ENCODE peak calls at places on chromosomes 13 and 19, in seven cellular contexts. One of them, this sample, is unnamed.

GRCh38 chr13:40549500-40550094 is 116.8 kb downstream of the FOXO1 start:
- DNase-seq in heart right ventricle: no peak
- DNase-seq in activated naive CD4-positive, alpha-beta T cell: no peak
- DNase-seq in NCI-H1436: no peak
- DNase-seq in KG1: no peak
- DNase-seq in stimulated activated naive CD8-positive, alpha-beta T cell treated with anti-CD3 and anti-CD28 coated beads, Interleukin-15, amount 100 ng/mL, for 72 hours: no peak
- DNase-seq in stimulated activated CD8-positive, alpha-beta memory T cell treated with anti-CD3 and anti-CD28 coated beads, Interleukin-4, amount 100 ng/mL, for 1 hour: no peak
- DNase-seq in this sample: no peak

GRCh38 chr13:106683179-106683578 is 115.2 kb upstream of the ARGLU1 start:
- DNase-seq in stimulated activated CD8-positive, alpha-beta memory T cell treated with anti-CD3 and anti-CD28 coated beads, Interleukin-4, amount 100 ng/mL, for 1 hour: no peak
- DNase-seq in KG1: no peak
- DNase-seq in stimulated activated naive CD8-positive, alpha-beta T cell treated with anti-CD3 and anti-CD28 coated beads, Interleukin-15, amount 100 ng/mL, for 72 hours: no peak
- DNase-seq in NCI-H1436: no peak
- DNase-seq in heart right ventricle: no peak
- DNase-seq in activated naive CD4-positive, alpha-beta T cell: no peak
- DNase-seq in this sample: no peak

GRCh38 chr19:48613852-48614435 is 932 bp downstream of the FAM83E start:
- DNase-seq in stimulated activated naive CD8-positive, alpha-beta T cell treated with anti-CD3 and anti-CD28 coated beads, Interleukin-15, amount 100 ng/mL, for 72 hours: no peak
- DNase-seq in KG1: no peak
- DNase-seq in NCI-H1436: no peak
- DNase-seq in heart right ventricle: no peak
- DNase-seq in stimulated activated CD8-positive, alpha-beta memory T cell treated with anti-CD3 and anti-CD28 coated beads, Interleukin-4, amount 100 ng/mL, for 1 hour: no peak
- DNase-seq in activated naive CD4-positive, alpha-beta T cell: no peak
- DNase-seq in this sample: no peak

GRCh38 chr13:50910483-50910805 is 853 bp downstream of the RNASEH2B start:
- DNase-seq in heart right ventricle: no peak
- DNase-seq in stimulated activated naive CD8-positive, alpha-beta T cell treated with anti-CD3 and anti-CD28 coated beads, Interleukin-15, amount 100 ng/mL, for 72 hours: no peak
- DNase-seq in stimulated activated CD8-positive, alpha-beta memory T cell treated with anti-CD3 and anti-CD28 coated beads, Interleukin-4, amount 100 ng/mL, for 1 hour: no peak
- DNase-seq in KG1: no peak
- DNase-seq in activated naive CD4-positive, alpha-beta T cell: no peak
- DNase-seq in NCI-H1436: no peak
- DNase-seq in this sample: peak

GRCh38 chr13:52428295-52428694 is 22.1 kb downstream of the VPS36 start:
- DNase-seq in KG1: no peak
- DNase-seq in stimulated activated CD8-positive, alpha-beta memory T cell treated with anti-CD3 and anti-CD28 coated beads, Interleukin-4, amount 100 ng/mL, for 1 hour: no peak
- DNase-seq in NCI-H1436: no peak
- DNase-seq in activated naive CD4-positive, alpha-beta T cell: no peak
- DNase-seq in heart right ventricle: no peak
- DNase-seq in stimulated activated naive CD8-positive, alpha-beta T cell treated with anti-CD3 and anti-CD28 coated beads, Interleukin-15, amount 100 ng/mL, for 72 hours: no peak
- DNase-seq in this sample: peak

GRCh38 chr19:5037936-5038335 is 69.0 kb downstream of the KDM4B start:
- DNase-seq in stimulated activated naive CD8-positive, alpha-beta T cell treated with anti-CD3 and anti-CD28 coated beads, Interleukin-15, amount 100 ng/mL, for 72 hours: no peak
- DNase-seq in stimulated activated CD8-positive, alpha-beta memory T cell treated with anti-CD3 and anti-CD28 coated beads, Interleukin-4, amount 100 ng/mL, for 1 hour: no peak
- DNase-seq in activated naive CD4-positive, alpha-beta T cell: no peak
- DNase-seq in KG1: no peak
- DNase-seq in NCI-H1436: peak
- DNase-seq in heart right ventricle: no peak
- DNase-seq in this sample: no peak

GRCh38 chr19:1923319-1923718 is 17.7 kb upstream of the CSNK1G2 start:
- DNase-seq in activated naive CD4-positive, alpha-beta T cell: no peak
- DNase-seq in heart right ventricle: no peak
- DNase-seq in stimulated activated naive CD8-positive, alpha-beta T cell treated with anti-CD3 and anti-CD28 coated beads, Interleukin-15, amount 100 ng/mL, for 72 hours: no peak
- DNase-seq in NCI-H1436: no peak
- DNase-seq in stimulated activated CD8-positive, alpha-beta memory T cell treated with anti-CD3 and anti-CD28 coated beads, Interleukin-4, amount 100 ng/mL, for 1 hour: no peak
- DNase-seq in KG1: no peak
- DNase-seq in this sample: no peak

GRCh38 chr19:50922316-50922853 is 11.2 kb upstream of the KLK4 start:
- DNase-seq in heart right ventricle: peak
- DNase-seq in KG1: peak
- DNase-seq in stimulated activated naive CD8-positive, alpha-beta T cell treated with anti-CD3 and anti-CD28 coated beads, Interleukin-15, amount 100 ng/mL, for 72 hours: peak
- DNase-seq in stimulated activated CD8-positive, alpha-beta memory T cell treated with anti-CD3 and anti-CD28 coated beads, Interleukin-4, amount 100 ng/mL, for 1 hour: peak
- DNase-seq in activated naive CD4-positive, alpha-beta T cell: peak
- DNase-seq in NCI-H1436: peak
- DNase-seq in this sample: peak

GRCh38 chr13:29810145-29810742 is 40.2 kb downstream of the UBL3 start:
- DNase-seq in NCI-H1436: no peak
- DNase-seq in heart right ventricle: no peak
- DNase-seq in KG1: no peak
- DNase-seq in stimulated activated CD8-positive, alpha-beta memory T cell treated with anti-CD3 and anti-CD28 coated beads, Interleukin-4, amount 100 ng/mL, for 1 hour: no peak
- DNase-seq in stimulated activated naive CD8-positive, alpha-beta T cell treated with anti-CD3 and anti-CD28 coated beads, Interleukin-15, amount 100 ng/mL, for 72 hours: no peak
- DNase-seq in activated naive CD4-positive, alpha-beta T cell: no peak
- DNase-seq in this sample: no peak

GRCh38 chr13:43003010-43003409 is 11.0 kb upstream of the EPSTI1 start:
- DNase-seq in KG1: no peak
- DNase-seq in heart right ventricle: no peak
- DNase-seq in activated naive CD4-positive, alpha-beta T cell: no peak
- DNase-seq in NCI-H1436: no peak
- DNase-seq in stimulated activated CD8-positive, alpha-beta memory T cell treated with anti-CD3 and anti-CD28 coated beads, Interleukin-4, amount 100 ng/mL, for 1 hour: no peak
- DNase-seq in stimulated activated naive CD8-positive, alpha-beta T cell treated with anti-CD3 and anti-CD28 coated beads, Interleukin-15, amount 100 ng/mL, for 72 hours: no peak
- DNase-seq in this sample: no peak

GRCh38 chr19:1205114-1206062 is at the start of gene STK11:
- DNase-seq in activated naive CD4-positive, alpha-beta T cell: peak
- DNase-seq in stimulated activated naive CD8-positive, alpha-beta T cell treated with anti-CD3 and anti-CD28 coated beads, Interleukin-15, amount 100 ng/mL, for 72 hours: peak
- DNase-seq in NCI-H1436: peak
- DNase-seq in KG1: peak
- DNase-seq in heart right ventricle: peak
- DNase-seq in stimulated activated CD8-positive, alpha-beta memory T cell treated with anti-CD3 and anti-CD28 coated beads, Interleukin-4, amount 100 ng/mL, for 1 hour: peak
- DNase-seq in this sample: peak

GRCh38 chr13:100210966-100211710 is 122.2 kb downstream of the PCCA start:
- DNase-seq in heart right ventricle: no peak
- DNase-seq in KG1: no peak
- DNase-seq in stimulated activated CD8-positive, alpha-beta memory T cell treated with anti-CD3 and anti-CD28 coated beads, Interleukin-4, amount 100 ng/mL, for 1 hour: no peak
- DNase-seq in NCI-H1436: no peak
- DNase-seq in stimulated activated naive CD8-positive, alpha-beta T cell treated with anti-CD3 and anti-CD28 coated beads, Interleukin-15, amount 100 ng/mL, for 72 hours: no peak
- DNase-seq in activated naive CD4-positive, alpha-beta T cell: no peak
- DNase-seq in this sample: no peak

GRCh38 chr19:21128901-21129698 is 12.7 kb upstream of the ZNF431 start:
- DNase-seq in activated naive CD4-positive, alpha-beta T cell: no peak
- DNase-seq in heart right ventricle: no peak
- DNase-seq in KG1: no peak
- DNase-seq in NCI-H1436: no peak
- DNase-seq in stimulated activated CD8-positive, alpha-beta memory T cell treated with anti-CD3 and anti-CD28 coated beads, Interleukin-4, amount 100 ng/mL, for 1 hour: no peak
- DNase-seq in stimulated activated naive CD8-positive, alpha-beta T cell treated with anti-CD3 and anti-CD28 coated beads, Interleukin-15, amount 100 ng/mL, for 72 hours: no peak
- DNase-seq in this sample: no peak

GRCh38 chr19:11338569-11339253 is 746 bp downstream of the RAB3D start:
- DNase-seq in heart right ventricle: no peak
- DNase-seq in KG1: no peak
- DNase-seq in NCI-H1436: no peak
- DNase-seq in stimulated activated CD8-positive, alpha-beta memory T cell treated with anti-CD3 and anti-CD28 coated beads, Interleukin-4, amount 100 ng/mL, for 1 hour: no peak
- DNase-seq in stimulated activated naive CD8-positive, alpha-beta T cell treated with anti-CD3 and anti-CD28 coated beads, Interleukin-15, amount 100 ng/mL, for 72 hours: no peak
- DNase-seq in activated naive CD4-positive, alpha-beta T cell: no peak
- DNase-seq in this sample: no peak

GRCh38 chr19:1361601-1362384 is 21.9 kb upstream of the NDUFS7 start:
- DNase-seq in stimulated activated naive CD8-positive, alpha-beta T cell treated with anti-CD3 and anti-CD28 coated beads, Interleukin-15, amount 100 ng/mL, for 72 hours: no peak
- DNase-seq in activated naive CD4-positive, alpha-beta T cell: no peak
- DNase-seq in stimulated activated CD8-positive, alpha-beta memory T cell treated with anti-CD3 and anti-CD28 coated beads, Interleukin-4, amount 100 ng/mL, for 1 hour: no peak
- DNase-seq in heart right ventricle: no peak
- DNase-seq in NCI-H1436: no peak
- DNase-seq in KG1: no peak
- DNase-seq in this sample: no peak

GRCh38 chr19:17677002-17677401 is 11.2 kb downstream of the UNC13A start:
- DNase-seq in KG1: no peak
- DNase-seq in stimulated activated CD8-positive, alpha-beta memory T cell treated with anti-CD3 and anti-CD28 coated beads, Interleukin-4, amount 100 ng/mL, for 1 hour: no peak
- DNase-seq in activated naive CD4-positive, alpha-beta T cell: no peak
- DNase-seq in stimulated activated naive CD8-positive, alpha-beta T cell treated with anti-CD3 and anti-CD28 coated beads, Interleukin-15, amount 100 ng/mL, for 72 hours: no peak
- DNase-seq in NCI-H1436: no peak
- DNase-seq in heart right ventricle: no peak
- DNase-seq in this sample: no peak

GRCh38 chr13:44404261-44405139 is 30.9 kb downstream of the SERP2 start:
- DNase-seq in NCI-H1436: no peak
- DNase-seq in activated naive CD4-positive, alpha-beta T cell: no peak
- DNase-seq in stimulated activated CD8-positive, alpha-beta memory T cell treated with anti-CD3 and anti-CD28 coated beads, Interleukin-4, amount 100 ng/mL, for 1 hour: no peak
- DNase-seq in KG1: no peak
- DNase-seq in stimulated activated naive CD8-positive, alpha-beta T cell treated with anti-CD3 and anti-CD28 coated beads, Interleukin-15, amount 100 ng/mL, for 72 hours: no peak
- DNase-seq in heart right ventricle: no peak
- DNase-seq in this sample: peak

GRCh38 chr13:113804703-113805430 is 45.8 kb downstream of the TMEM255B start:
- DNase-seq in stimulated activated naive CD8-positive, alpha-beta T cell treated with anti-CD3 and anti-CD28 coated beads, Interleukin-15, amount 100 ng/mL, for 72 hours: no peak
- DNase-seq in stimulated activated CD8-positive, alpha-beta memory T cell treated with anti-CD3 and anti-CD28 coated beads, Interleukin-4, amount 100 ng/mL, for 1 hour: no peak
- DNase-seq in activated naive CD4-positive, alpha-beta T cell: no peak
- DNase-seq in heart right ventricle: no peak
- DNase-seq in NCI-H1436: no peak
- DNase-seq in KG1: no peak
- DNase-seq in this sample: no peak

GRCh38 chr13:37058801-37059135 is 720 bp downstream of the SUPT20H start:
- DNase-seq in KG1: no peak
- DNase-seq in stimulated activated CD8-positive, alpha-beta memory T cell treated with anti-CD3 and anti-CD28 coated beads, Interleukin-4, amount 100 ng/mL, for 1 hour: no peak
- DNase-seq in heart right ventricle: no peak
- DNase-seq in activated naive CD4-positive, alpha-beta T cell: no peak
- DNase-seq in NCI-H1436: no peak
- DNase-seq in stimulated activated naive CD8-positive, alpha-beta T cell treated with anti-CD3 and anti-CD28 coated beads, Interleukin-15, amount 100 ng/mL, for 72 hours: no peak
- DNase-seq in this sample: peak

GRCh38 chr13:58619396-58620113 is 988.0 kb downstream of the PCDH17 start:
- DNase-seq in NCI-H1436: peak
- DNase-seq in KG1: no peak
- DNase-seq in activated naive CD4-positive, alpha-beta T cell: no peak
- DNase-seq in stimulated activated CD8-positive, alpha-beta memory T cell treated with anti-CD3 and anti-CD28 coated beads, Interleukin-4, amount 100 ng/mL, for 1 hour: no peak
- DNase-seq in heart right ventricle: no peak
- DNase-seq in stimulated activated naive CD8-positive, alpha-beta T cell treated with anti-CD3 and anti-CD28 coated beads, Interleukin-15, amount 100 ng/mL, for 72 hours: no peak
- DNase-seq in this sample: no peak

GRCh38 chr13:36673838-36674326 is at the start of gene SERTM1:
- DNase-seq in stimulated activated naive CD8-positive, alpha-beta T cell treated with anti-CD3 and anti-CD28 coated beads, Interleukin-15, amount 100 ng/mL, for 72 hours: no peak
- DNase-seq in NCI-H1436: no peak
- DNase-seq in stimulated activated CD8-positive, alpha-beta memory T cell treated with anti-CD3 and anti-CD28 coated beads, Interleukin-4, amount 100 ng/mL, for 1 hour: no peak
- DNase-seq in KG1: no peak
- DNase-seq in activated naive CD4-positive, alpha-beta T cell: no peak
- DNase-seq in heart right ventricle: peak
- DNase-seq in this sample: no peak

GRCh38 chr13:113979791-113980471 is 6.1 kb upstream of the C13orf46 start:
- DNase-seq in NCI-H1436: no peak
- DNase-seq in KG1: no peak
- DNase-seq in heart right ventricle: no peak
- DNase-seq in stimulated activated naive CD8-positive, alpha-beta T cell treated with anti-CD3 and anti-CD28 coated beads, Interleukin-15, amount 100 ng/mL, for 72 hours: no peak
- DNase-seq in stimulated activated CD8-positive, alpha-beta memory T cell treated with anti-CD3 and anti-CD28 coated beads, Interleukin-4, amount 100 ng/mL, for 1 hour: no peak
- DNase-seq in activated naive CD4-positive, alpha-beta T cell: no peak
- DNase-seq in this sample: no peak

GRCh38 chr19:15124572-15125231 is 17.5 kb downstream of the SYDE1 start:
- DNase-seq in NCI-H1436: no peak
- DNase-seq in KG1: no peak
- DNase-seq in activated naive CD4-positive, alpha-beta T cell: no peak
- DNase-seq in stimulated activated naive CD8-positive, alpha-beta T cell treated with anti-CD3 and anti-CD28 coated beads, Interleukin-15, amount 100 ng/mL, for 72 hours: peak
- DNase-seq in stimulated activated CD8-positive, alpha-beta memory T cell treated with anti-CD3 and anti-CD28 coated beads, Interleukin-4, amount 100 ng/mL, for 1 hour: no peak
- DNase-seq in heart right ventricle: no peak
- DNase-seq in this sample: no peak

GRCh38 chr13:109211616-109212015 is 574.8 kb downstream of the IRS2 start:
- DNase-seq in stimulated activated naive CD8-positive, alpha-beta T cell treated with anti-CD3 and anti-CD28 coated beads, Interleukin-15, amount 100 ng/mL, for 72 hours: no peak
- DNase-seq in NCI-H1436: no peak
- DNase-seq in heart right ventricle: no peak
- DNase-seq in activated naive CD4-positive, alpha-beta T cell: no peak
- DNase-seq in KG1: no peak
- DNase-seq in stimulated activated CD8-positive, alpha-beta memory T cell treated with anti-CD3 and anti-CD28 coated beads, Interleukin-4, amount 100 ng/mL, for 1 hour: no peak
- DNase-seq in this sample: no peak

GRCh38 chr13:29457299-29457698 is 138.2 kb downstream of the SLC7A1 start:
- DNase-seq in stimulated activated naive CD8-positive, alpha-beta T cell treated with anti-CD3 and anti-CD28 coated beads, Interleukin-15, amount 100 ng/mL, for 72 hours: no peak
- DNase-seq in activated naive CD4-positive, alpha-beta T cell: no peak
- DNase-seq in KG1: no peak
- DNase-seq in stimulated activated CD8-positive, alpha-beta memory T cell treated with anti-CD3 and anti-CD28 coated beads, Interleukin-4, amount 100 ng/mL, for 1 hour: no peak
- DNase-seq in heart right ventricle: no peak
- DNase-seq in NCI-H1436: no peak
- DNase-seq in this sample: no peak

GRCh38 chr19:34555447-34555846 is 73.9 kb downstream of the WTIP start:
- DNase-seq in heart right ventricle: no peak
- DNase-seq in activated naive CD4-positive, alpha-beta T cell: no peak
- DNase-seq in stimulated activated CD8-positive, alpha-beta memory T cell treated with anti-CD3 and anti-CD28 coated beads, Interleukin-4, amount 100 ng/mL, for 1 hour: no peak
- DNase-seq in stimulated activated naive CD8-positive, alpha-beta T cell treated with anti-CD3 and anti-CD28 coated beads, Interleukin-15, amount 100 ng/mL, for 72 hours: no peak
- DNase-seq in NCI-H1436: no peak
- DNase-seq in KG1: no peak
- DNase-seq in this sample: no peak

GRCh38 chr19:6069268-6069771 is 41.0 kb downstream of the RFX2 start:
- DNase-seq in stimulated activated CD8-positive, alpha-beta memory T cell treated with anti-CD3 and anti-CD28 coated beads, Interleukin-4, amount 100 ng/mL, for 1 hour: no peak
- DNase-seq in NCI-H1436: no peak
- DNase-seq in heart right ventricle: no peak
- DNase-seq in activated naive CD4-positive, alpha-beta T cell: no peak
- DNase-seq in stimulated activated naive CD8-positive, alpha-beta T cell treated with anti-CD3 and anti-CD28 coated beads, Interleukin-15, amount 100 ng/mL, for 72 hours: peak
- DNase-seq in KG1: no peak
- DNase-seq in this sample: no peak

GRCh38 chr13:19845758-19846157 is 17.7 kb downstream of the ZMYM5 start:
- DNase-seq in activated naive CD4-positive, alpha-beta T cell: no peak
- DNase-seq in stimulated activated naive CD8-positive, alpha-beta T cell treated with anti-CD3 and anti-CD28 coated beads, Interleukin-15, amount 100 ng/mL, for 72 hours: no peak
- DNase-seq in stimulated activated CD8-positive, alpha-beta memory T cell treated with anti-CD3 and anti-CD28 coated beads, Interleukin-4, amount 100 ng/mL, for 1 hour: no peak
- DNase-seq in heart right ventricle: no peak
- DNase-seq in NCI-H1436: no peak
- DNase-seq in KG1: no peak
- DNase-seq in this sample: peak

GRCh38 chr13:72820898-72821279 is 39.0 kb downstream of the PIBF1 start:
- DNase-seq in activated naive CD4-positive, alpha-beta T cell: no peak
- DNase-seq in heart right ventricle: no peak
- DNase-seq in KG1: no peak
- DNase-seq in stimulated activated naive CD8-positive, alpha-beta T cell treated with anti-CD3 and anti-CD28 coated beads, Interleukin-15, amount 100 ng/mL, for 72 hours: no peak
- DNase-seq in NCI-H1436: no peak
- DNase-seq in stimulated activated CD8-positive, alpha-beta memory T cell treated with anti-CD3 and anti-CD28 coated beads, Interleukin-4, amount 100 ng/mL, for 1 hour: no peak
- DNase-seq in this sample: no peak